ENCODE peak calls at places on chromosomes 7 and 10, in six cellular contexts. H is hepatocyte, M is IMR-90, G is endothelial cell of umbilical vein, Y is adrenal gland, X is cardiac muscle cell. T is an unnamed sample.

GRCh38 chr7:42359946-42360345 is 122.9 kb upstream of the GLI3 start:
- DNase-seq in M (no peak), X (no peak), G (no peak), Y (no peak), H (no peak), T (no peak)

GRCh38 chr7:140176271-140176701 is 497 bp downstream of the KDM7A start:
- DNase-seq in X (peak), Y (no peak), M (no peak), G (no peak), H (peak), T (no peak)

GRCh38 chr10:120732643-120733313 is 118.4 kb upstream of the WDR11 start:
- DNase-seq in M (no peak), X (no peak), Y (no peak), H (no peak), G (peak), T (no peak)

GRCh38 chr7:13508586-13508985 is 480.9 kb downstream of the ETV1 start:
- DNase-seq in G (no peak), H (no peak), M (no peak), Y (no peak), X (no peak), T (no peak)

GRCh38 chr7:32937344-32938174 is 19.7 kb upstream of the FKBP9 start:
- DNase-seq in Y (peak), H (peak), M (peak), G (peak), X (peak), T (no peak)

GRCh38 chr10:119416855-119417254 is 125.7 kb downstream of the RGS10 start:
- DNase-seq in M (peak), H (peak), Y (peak), X (peak), G (peak), T (peak)

GRCh38 chr10:99374526-99374925 is 45.4 kb downstream of the CNNM1 start:
- DNase-seq in G (peak), Y (no peak), H (no peak), X (peak), M (no peak), T (no peak)

GRCh38 chr10:101014230-101014884 is 14.7 kb downstream of the LZTS2 start:
- DNase-seq in G (peak), H (peak), Y (peak), M (peak), X (peak), T (no peak)

GRCh38 chr10:21732067-21732772 is 198.2 kb downstream of the MLLT10 start:
- DNase-seq in X (peak), G (peak), Y (peak), M (peak), H (peak), T (peak)

GRCh38 chr7:24778543-24779282 is 21.4 kb upstream of the GSDME start:
- DNase-seq in Y (peak), X (peak), G (no peak), M (peak), H (no peak), T (no peak)

GRCh38 chr10:61211468-61211867 is 241.7 kb downstream of the TMEM26 start:
- DNase-seq in M (no peak), H (no peak), X (peak), G (no peak), Y (no peak), T (no peak)

GRCh38 chr7:98278408-98278807 is 3.1 kb upstream of the BRI3 start:
- DNase-seq in X (no peak), Y (peak), M (no peak), H (no peak), G (no peak), T (no peak)

GRCh38 chr10:98246911-98247820 is 20.8 kb downstream of the LOXL4 start:
- DNase-seq in M (peak), X (no peak), Y (no peak), H (no peak), G (no peak), T (no peak)

GRCh38 chr10:21757601-21757901 is 223.5 kb downstream of the MLLT10 start:
- DNase-seq in M (no peak), Y (no peak), H (no peak), X (peak), G (no peak), T (no peak)

GRCh38 chr7:40986351-40986873 is 716.5 kb downstream of the INHBA start:
- DNase-seq in Y (no peak), G (no peak), M (peak), H (peak), X (peak), T (no peak)

GRCh38 chr10:79304479-79305087 is 42.7 kb upstream of the PPIF start:
- DNase-seq in M (no peak), Y (no peak), X (no peak), G (no peak), H (no peak), T (no peak)

GRCh38 chr10:116268976-116269375 is 4.0 kb downstream of the GFRA1 start:
- DNase-seq in G (no peak), X (no peak), H (no peak), Y (no peak), M (no peak), T (no peak)

GRCh38 chr7:22586806-22587180 is 86.8 kb upstream of the STEAP1B start:
- DNase-seq in Y (no peak), G (no peak), M (peak), H (peak), X (peak), T (peak)

GRCh38 chr10:114380060-114380459 is 24.2 kb downstream of the AFAP1L2 start:
- DNase-seq in M (no peak), G (no peak), H (no peak), Y (no peak), X (no peak), T (no peak)

GRCh38 chr7:87029078-87029477 is 30.4 kb downstream of the ELAPOR2 start:
- DNase-seq in M (no peak), G (no peak), H (no peak), X (no peak), Y (no peak), T (no peak)

GRCh38 chr7:102992820-102993531 is 80.2 kb downstream of the LRRC17 start:
- DNase-seq in X (peak), H (peak), Y (peak), M (peak), G (peak), T (no peak)

GRCh38 chr7:105876964-105877601 is 684 bp upstream of the ATXN7L1 start:
- DNase-seq in Y (peak), M (peak), H (peak), X (peak), G (peak), T (no peak)

GRCh38 chr10:60497364-60497763 is 107.7 kb upstream of the ANK3 start:
- DNase-seq in Y (no peak), H (no peak), G (peak), M (no peak), X (no peak), T (no peak)

GRCh38 chr10:133339708-133340380 is 3.1 kb upstream of the CALY start:
- DNase-seq in X (no peak), H (no peak), Y (no peak), M (no peak), G (no peak), T (no peak)

GRCh38 chr7:149181136-149181790 is 14.1 kb upstream of the ZNF282 start:
- DNase-seq in G (peak), X (peak), H (no peak), Y (no peak), M (no peak), T (no peak)

GRCh38 chr7:123979876-123980275 is 53.0 kb downstream of the TMEM229A start:
- DNase-seq in M (no peak), Y (no peak), X (peak), G (no peak), H (peak), T (no peak)

GRCh38 chr10:115762029-115762428 is 511.0 kb downstream of the GFRA1 start:
- DNase-seq in X (no peak), Y (no peak), G (no peak), H (no peak), M (peak), T (no peak)

DNA sequence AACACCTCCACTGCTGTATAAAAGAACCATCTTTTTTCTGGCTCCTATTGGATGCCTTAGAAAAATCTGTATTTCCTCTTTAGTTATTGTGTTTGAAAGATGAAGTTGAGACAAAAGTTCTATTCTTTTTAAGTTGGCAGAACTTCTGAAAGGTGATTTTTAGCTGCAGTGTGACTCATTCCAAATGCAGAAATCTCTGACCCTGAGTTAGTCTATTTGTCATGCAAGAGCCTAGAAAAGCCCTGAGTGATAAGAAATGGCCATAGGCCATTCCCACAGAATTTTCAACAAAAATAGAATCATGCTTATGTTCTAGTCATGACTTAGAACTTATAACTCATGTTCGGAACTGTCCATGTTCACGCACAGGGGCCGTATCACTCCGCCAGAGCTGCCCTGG is 89.1 kb downstream of the EGFR start:
- DNase-seq in H (no peak), G (no peak), M (peak), X (no peak), Y (peak), T (no peak)
- H3K27ac ChIP-seq in H (peak), G (no peak), M (peak), X (no peak), Y (peak), T (no peak)

GRCh38 chr7:4191046-4191445 is 491.0 kb upstream of the FOXK1 start:
- DNase-seq in H (no peak), G (no peak), M (no peak), X (no peak), Y (no peak), T (no peak)
- H3K27ac ChIP-seq in H (no peak), G (no peak), M (no peak), X (no peak), Y (no peak), T (no peak)

DNA sequence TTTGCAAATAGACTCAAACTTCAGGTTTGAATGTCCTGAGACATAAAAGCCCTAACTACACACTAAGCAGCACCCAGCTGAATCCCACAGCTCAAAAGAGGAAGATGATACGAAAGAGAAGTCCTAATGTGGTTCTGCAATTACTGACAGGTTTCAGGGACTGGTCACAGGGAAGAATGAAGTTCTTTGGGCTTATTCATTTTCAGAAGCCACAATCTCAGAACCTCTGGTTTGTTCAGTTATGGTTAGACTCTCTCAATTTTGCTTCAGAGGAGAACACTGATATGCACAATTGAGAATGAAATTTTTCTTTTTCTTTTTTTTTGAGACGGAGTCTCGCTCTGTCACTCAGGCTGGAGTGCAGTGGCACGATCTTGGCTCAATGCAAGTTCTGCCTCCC is 94.6 kb upstream of the FAM180A start:
- DNase-seq in G (no peak), M (no peak), X (no peak), Y (no peak), H (no peak), T (no peak)
- H3K27ac ChIP-seq in G (no peak), M (no peak), X (no peak), Y (no peak), H (no peak), T (no peak)

GRCh38 chr7:45869426-45869825 is 3.5 kb downstream of the CCDC201 start:
- DNase-seq in G (no peak), M (peak), H (no peak), Y (no peak), X (peak), T (no peak)

GRCh38 chr7:45867471-45867870 is 5.4 kb downstream of the CCDC201 start:
- DNase-seq in X (no peak), Y (no peak), H (no peak), M (no peak), G (no peak), T (no peak)

GRCh38 chr7:45863715-45864114 is 9.2 kb downstream of the CCDC201 start:
- DNase-seq in M (no peak), G (no peak), Y (no peak), X (no peak), H (no peak), T (peak)

GRCh38 chr7:45865594-45866410 is 7.1 kb downstream of the CCDC201 start:
- DNase-seq in G (no peak), H (no peak), X (no peak), M (peak), Y (no peak), T (no peak)
- H3K27ac ChIP-seq in G (no peak), H (no peak), X (no peak), M (no peak), Y (no peak), T (no peak)

GRCh38 chr10:44064987-44065787 is 319.7 kb downstream of the CXCL12 start:
- DNase-seq in M (no peak), H (no peak), Y (no peak), G (no peak), X (no peak), T (no peak)
- H3K27ac ChIP-seq in M (no peak), H (no peak), Y (no peak), G (no peak), X (no peak), T (no peak)

GRCh38 chr10:10956681-10957225 is 60.9 kb upstream of the CELF2 start:
- DNase-seq in X (no peak), G (no peak), M (no peak), H (no peak), Y (no peak), T (no peak)

GRCh38 chr10:10961078-10961477 is 56.6 kb upstream of the CELF2 start:
- DNase-seq in X (no peak), Y (no peak), G (no peak), M (no peak), H (no peak), T (no peak)

GRCh38 chr10:10959666-10960065 is 58.0 kb upstream of the CELF2 start:
- DNase-seq in G (no peak), M (no peak), Y (no peak), X (no peak), H (no peak), T (no peak)

DNA sequence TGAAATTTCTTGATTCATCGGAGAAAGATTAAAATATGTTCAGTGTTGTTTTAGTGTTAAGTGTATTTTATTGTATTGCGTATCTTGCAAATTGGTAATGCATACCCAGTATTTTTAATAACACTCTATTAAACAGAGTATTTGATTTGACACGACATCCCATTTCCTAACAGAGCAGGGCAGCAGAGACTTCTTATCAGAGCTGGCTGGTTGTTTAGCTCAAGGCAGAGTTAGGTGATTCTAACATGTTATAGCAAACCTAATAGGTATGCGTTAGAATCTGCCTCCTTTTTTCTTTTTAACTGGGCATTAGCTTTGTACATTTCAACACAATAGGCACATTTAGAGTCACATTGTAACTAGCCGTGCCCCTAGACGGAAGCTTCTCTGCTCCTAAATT is 57.1 kb upstream of the CELF2 start:
- DNase-seq in G (no peak), H (no peak), Y (no peak), M (no peak), X (no peak), T (no peak)
- H3K27ac ChIP-seq in G (no peak), H (no peak), Y (no peak), M (no peak), X (no peak), T (no peak)